ENCODE peak calls at places on chromosomes 1 and 21, in nine cellular contexts. Y is epithelial cell of esophagus; B is left cardiac atrium; W is osteoblast; M is CD4-positive, alpha-beta T cell; X is activated CD4-positive, alpha-beta memory T cell treated with anti-CD3 and anti-CD28 coated beads for 36 hours; D is AG09319; U is nucleus accumbens; J is fibroblast of lung. E is an unnamed sample.

GRCh38 chr1:22089134-22089571 is 36.6 kb downstream of the CDC42 start:
- DNase-seq in Y (no peak), B (no peak), W (no peak), M (no peak), X (peak), D (no peak), U (no peak), J (no peak), E (no peak)

GRCh38 chr1:9744106-9744799 is 79.5 kb downstream of the CLSTN1 start:
- DNase-seq in Y (no peak), B (no peak), W (no peak), M (no peak), X (no peak), D (no peak), U (no peak), J (no peak), E (no peak)

GRCh38 chr1:109691762-109692161 is 4.1 kb downstream of the GSTM1 start:
- DNase-seq in Y (no peak), B (no peak), W (no peak), M (no peak), X (no peak), D (no peak), U (no peak), J (no peak), E (no peak)

GRCh38 chr1:219904934-219905333 is 23.4 kb downstream of the SLC30A10 start:
- DNase-seq in Y (no peak), B (no peak), W (no peak), M (no peak), X (no peak), D (no peak), U (no peak), J (no peak), E (no peak)

GRCh38 chr1:34754878-34755637 is at the start of gene GJB5:
- DNase-seq in Y (peak), B (no peak), W (no peak), M (no peak), X (no peak), D (no peak), U (no peak), J (no peak), E (no peak)

GRCh38 chr21:41186763-41187536 is 19.0 kb downstream of the BACE2 start:
- DNase-seq in Y (peak), B (no peak), W (peak), M (no peak), X (no peak), D (no peak), U (no peak), J (no peak), E (no peak)

GRCh38 chr1:184025242-184025675 is 12.3 kb downstream of the COLGALT2 start:
- DNase-seq in Y (no peak), B (peak), W (peak), M (no peak), X (no peak), D (peak), U (no peak), J (peak), E (no peak)

GRCh38 chr1:17869826-17870225 is 114.7 kb downstream of the ACTL8 start:
- DNase-seq in Y (no peak), B (no peak), W (peak), M (no peak), X (no peak), D (no peak), U (no peak), J (peak), E (no peak)

GRCh38 chr1:219805191-219805590 is 123.2 kb downstream of the SLC30A10 start:
- DNase-seq in Y (no peak), B (no peak), W (no peak), M (no peak), X (no peak), D (no peak), U (no peak), J (no peak), E (no peak)

GRCh38 chr1:242890211-242890741 is 364.8 kb downstream of the CEP170 start:
- DNase-seq in Y (peak), B (peak), W (no peak), M (no peak), X (peak), D (no peak), U (no peak), J (peak), E (no peak)

GRCh38 chr1:211897011-211897410 is 66.4 kb upstream of the LPGAT1 start:
- DNase-seq in Y (no peak), B (no peak), W (no peak), M (no peak), X (no peak), D (no peak), U (no peak), J (no peak), E (no peak)

GRCh38 chr1:52139817-52140540 is 1.9 kb upstream of the ZFYVE9 start:
- DNase-seq in Y (peak), B (no peak), W (peak), M (no peak), X (peak), D (peak), U (no peak), J (peak), E (no peak)

GRCh38 chr1:42340093-42340492 is 5.1 kb upstream of the FOXJ3 start:
- DNase-seq in Y (peak), B (no peak), W (no peak), M (no peak), X (no peak), D (no peak), U (no peak), J (peak), E (no peak)

GRCh38 chr1:9737716-9738115 is 86.0 kb downstream of the CLSTN1 start:
- DNase-seq in Y (no peak), B (no peak), W (peak), M (no peak), X (no peak), D (no peak), U (no peak), J (no peak), E (no peak)

GRCh38 chr1:39576016-39576657 is 453 bp downstream of the PABPC4 start:
- DNase-seq in Y (peak), B (peak), W (peak), M (peak), X (peak), D (no peak), U (no peak), J (peak), E (no peak)

GRCh38 chr21:33396966-33397365 is 6.2 kb upstream of the IFNGR2 start:
- DNase-seq in Y (peak), B (peak), W (peak), M (no peak), X (no peak), D (no peak), U (no peak), J (peak), E (no peak)

GRCh38 chr1:198238121-198238520 is 81.3 kb downstream of the NEK7 start:
- DNase-seq in Y (no peak), B (peak), W (no peak), M (no peak), X (no peak), D (no peak), U (no peak), J (no peak), E (no peak)

GRCh38 chr1:25556132-25556670 is 12.8 kb downstream of the LDLRAP1 start:
- DNase-seq in Y (no peak), B (no peak), W (no peak), M (no peak), X (no peak), D (no peak), U (no peak), J (no peak), E (no peak)

GRCh38 chr1:10555635-10556429 is 81.1 kb downstream of the PEX14 start:
- DNase-seq in Y (peak), B (no peak), W (peak), M (no peak), X (no peak), D (no peak), U (no peak), J (no peak), E (no peak)

GRCh38 chr1:228001738-228002535 is 4.9 kb upstream of the WNT3A start:
- DNase-seq in Y (no peak), B (no peak), W (peak), M (peak), X (peak), D (no peak), U (no peak), J (no peak), E (no peak)

GRCh38 chr1:94160811-94161210 is 39.9 kb upstream of the ABCA4 start:
- DNase-seq in Y (peak), B (no peak), W (peak), M (no peak), X (no peak), D (peak), U (no peak), J (peak), E (no peak)

GRCh38 chr1:227951624-227952373 is 4.1 kb upstream of the WNT9A start:
- DNase-seq in Y (no peak), B (no peak), W (peak), M (peak), X (no peak), D (no peak), U (no peak), J (no peak), E (no peak)

GRCh38 chr1:206809504-206810084 is 37.3 kb upstream of the IL10 start:
- DNase-seq in Y (peak), B (no peak), W (peak), M (no peak), X (peak), D (no peak), U (no peak), J (peak), E (no peak)

GRCh38 chr21:32131960-32132359 is 146.9 kb downstream of the MIS18A start:
- DNase-seq in Y (peak), B (no peak), W (peak), M (no peak), X (no peak), D (no peak), U (no peak), J (peak), E (no peak)

GRCh38 chr1:69982992-69983391 is 222.4 kb downstream of the LRRC40 start:
- DNase-seq in Y (peak), B (no peak), W (peak), M (no peak), X (no peak), D (no peak), U (no peak), J (peak), E (no peak)

GRCh38 chr1:150464422-150464826 is 22.8 kb upstream of the TARS2 start:
- DNase-seq in Y (peak), B (peak), W (peak), M (peak), X (peak), D (peak), U (peak), J (peak), E (peak)

GRCh38 chr1:202663141-202663540 is 47.1 kb downstream of the SYT2 start:
- DNase-seq in Y (no peak), B (no peak), W (no peak), M (no peak), X (no peak), D (no peak), U (no peak), J (no peak), E (no peak)

GRCh38 chr1:172609528-172609927 is 49.4 kb upstream of the FASLG start:
- DNase-seq in Y (peak), B (no peak), W (no peak), M (no peak), X (no peak), D (no peak), U (no peak), J (peak), E (no peak)

GRCh38 chr1:107963601-107964396 is 1.2 kb downstream of the VAV3 start:
- DNase-seq in Y (peak), B (peak), W (peak), M (peak), X (peak), D (no peak), U (no peak), J (peak), E (no peak)

GRCh38 chr1:93499533-93499932 is 51.6 kb downstream of the FNBP1L start:
- DNase-seq in Y (no peak), B (no peak), W (no peak), M (no peak), X (no peak), D (no peak), U (no peak), J (no peak), E (no peak)

GRCh38 chr1:161115132-161115711 is 2.6 kb downstream of the PFDN2 start:
- DNase-seq in Y (peak), B (no peak), W (no peak), M (no peak), X (peak), D (no peak), U (no peak), J (peak), E (no peak)

GRCh38 chr1:153750026-153750995 is 22.5 kb downstream of the INTS3 start:
- DNase-seq in Y (no peak), B (no peak), W (no peak), M (no peak), X (no peak), D (no peak), U (no peak), J (no peak), E (no peak)

E was measured in SK-N-MC.